ENCODE peak calls at places on chromosome 13, in nine cellular contexts. M, F, Y, I, D, N, W, T and Q are unnamed samples.
A peak's percentile ranks its signal among the peaks of the same experiment; 100 is the strongest.

GRCh38 chr13:42354246-42355117 is 82.5 kb downstream of the AKAP11 start:
- DNase-seq in Y (no peak), W (no peak), I (no peak), N (peak; percentile 48), D (peak; percentile 20), T (no peak), F (peak; percentile 84), M (peak; percentile 20), Q (peak; percentile 27)

GRCh38 chr13:98821372-98822237 is 69.1 kb upstream of the SLC15A1 start:
- DNase-seq in N (no peak), M (no peak), W (no peak), T (no peak), Y (no peak), F (no peak), D (no peak), I (no peak), Q (peak; percentile 42)

GRCh38 chr13:52780092-52780491 is 40.5 kb upstream of the CNMD start:
- DNase-seq in D (no peak), N (no peak), M (no peak), I (no peak), W (no peak), F (no peak), Y (no peak), T (no peak), Q (no peak)

GRCh38 chr13:20525601-20526544 is at the start of gene CRYL1:
- DNase-seq in Y (peak; percentile 82), F (no peak), M (no peak), T (peak; percentile 46), W (peak; percentile 29), I (peak; percentile 94), N (peak; percentile 73), D (peak; percentile 67), Q (peak; percentile 83)

GRCh38 chr13:112069727-112070300 is 2.9 kb downstream of the SOX1 start:
- DNase-seq in I (no peak), N (no peak), M (no peak), Y (no peak), T (peak; percentile 23), W (no peak), F (no peak), D (no peak), Q (no peak)

GRCh38 chr13:50843256-50844043 is at the start of gene DLEU7:
- DNase-seq in T (no peak), M (no peak), F (no peak), D (no peak), N (no peak), I (no peak), Y (no peak), W (no peak), Q (no peak)

GRCh38 chr13:40394304-40394983 is 272.0 kb downstream of the FOXO1 start:
- DNase-seq in M (no peak), I (no peak), D (no peak), F (no peak), W (no peak), N (no peak), Y (no peak), T (no peak), Q (no peak)

GRCh38 chr13:38530492-38530891 is 156.4 kb upstream of the FREM2 start:
- DNase-seq in T (no peak), N (peak; percentile 1), M (no peak), D (no peak), I (no peak), W (no peak), F (no peak), Y (no peak), Q (peak; percentile 34)

GRCh38 chr13:41216160-41216559 is 21.8 kb upstream of the KBTBD7 start:
- DNase-seq in I (no peak), D (no peak), N (peak; percentile 82), T (no peak), Y (no peak), F (peak; percentile 36), W (no peak), M (peak; percentile 32), Q (peak; percentile 18)

GRCh38 chr13:95323930-95324662 is 22.8 kb upstream of the ABCC4 start:
- DNase-seq in W (no peak), D (no peak), T (peak; percentile 23), Y (no peak), M (no peak), I (no peak), F (no peak), N (no peak), Q (no peak)

GRCh38 chr13:101942038-101942437 is 459.8 kb downstream of the FGF14 start:
- DNase-seq in F (no peak), D (no peak), I (no peak), M (no peak), N (peak; percentile 16), Y (no peak), T (peak; percentile 66), W (no peak), Q (peak; percentile 24)

GRCh38 chr13:52085416-52085815 is 43.5 kb downstream of the NEK5 start:
- DNase-seq in D (no peak), M (peak; percentile 72), N (peak; percentile 86), W (no peak), T (no peak), Y (no peak), I (no peak), F (peak; percentile 31), Q (peak; percentile 81)

GRCh38 chr13:78372581-78372980 is 230.8 kb downstream of the POU4F1 start:
- DNase-seq in D (no peak), N (no peak), W (no peak), T (no peak), M (no peak), Y (no peak), F (no peak), I (no peak), Q (no peak)

GRCh38 chr13:89029062-89029461 is 1357.9 kb downstream of the SLITRK5 start:
- DNase-seq in W (no peak), N (no peak), Y (no peak), T (no peak), D (no peak), I (no peak), F (no peak), M (no peak), Q (no peak)

GRCh38 chr13:111474136-111475002 is 153.9 kb downstream of the TEX29 start:
- DNase-seq in D (no peak), M (peak; percentile 2), N (peak; percentile 35), T (peak; percentile 61), I (peak; percentile 83), W (peak; percentile 82), Y (no peak), F (no peak), Q (peak; percentile 77)

GRCh38 chr13:90633849-90634248 is 713.6 kb upstream of the MIR17HG start:
- DNase-seq in F (no peak), Y (no peak), W (no peak), I (no peak), N (no peak), D (no peak), T (no peak), M (no peak), Q (no peak)